ENCODE peak calls at places on chromosomes 6 and 20, in ten cellular contexts. One of them, this sample, is unnamed.

GRCh38 chr6:89895273-89895874 is 1.1 kb downstream of the GJA10 start:
- DNase-seq in CD8-positive, alpha-beta T cell: no peak
- DNase-seq in GM12865: no peak
- DNase-seq in brain microvascular endothelial cell: peak; percentile 76
- DNase-seq in fibroblast of villous mesenchyme: peak; percentile 56
- DNase-seq in neural progenitor cell: peak; percentile 85
- DNase-seq in A673: peak; percentile 38
- DNase-seq in type B pancreatic cell: no peak
- DNase-seq in cardiac muscle cell: peak; percentile 74
- DNase-seq in IMR-90: peak; percentile 69
- DNase-seq in this sample: peak; percentile 42

GRCh38 chr6:24126586-24127192 is 674 bp downstream of the NRSN1 start:
- DNase-seq in fibroblast of villous mesenchyme: peak; percentile 58
- DNase-seq in type B pancreatic cell: peak; percentile 78
- DNase-seq in CD8-positive, alpha-beta T cell: peak; percentile 11
- DNase-seq in neural progenitor cell: peak; percentile 91
- DNase-seq in brain microvascular endothelial cell: peak; percentile 67
- DNase-seq in IMR-90: peak; percentile 22
- DNase-seq in cardiac muscle cell: peak; percentile 66
- DNase-seq in GM12865: peak; percentile 53
- DNase-seq in A673: peak; percentile 85
- DNase-seq in this sample: peak; percentile 70

GRCh38 chr20:51800769-51801219 is 1.5 kb downstream of the SALL4 start:
- DNase-seq in IMR-90: no peak
- DNase-seq in A673: peak; percentile 73
- DNase-seq in cardiac muscle cell: peak; percentile 28
- DNase-seq in CD8-positive, alpha-beta T cell: no peak
- DNase-seq in fibroblast of villous mesenchyme: peak; percentile 20
- DNase-seq in brain microvascular endothelial cell: no peak
- DNase-seq in neural progenitor cell: peak; percentile 56
- DNase-seq in type B pancreatic cell: no peak
- DNase-seq in GM12865: no peak
- DNase-seq in this sample: peak; percentile 28

GRCh38 chr6:153024401-153025017 is 22.0 kb upstream of the MTRF1L start:
- DNase-seq in CD8-positive, alpha-beta T cell: peak; percentile 29
- DNase-seq in fibroblast of villous mesenchyme: peak; percentile 62
- DNase-seq in A673: peak; percentile 72
- DNase-seq in type B pancreatic cell: no peak
- DNase-seq in neural progenitor cell: peak; percentile 74
- DNase-seq in GM12865: peak; percentile 78
- DNase-seq in brain microvascular endothelial cell: peak; percentile 71
- DNase-seq in cardiac muscle cell: peak; percentile 66
- DNase-seq in IMR-90: peak; percentile 56
- DNase-seq in this sample: peak; percentile 19

GRCh38 chr6:75428204-75428603 is 65.4 kb downstream of the FILIP1 start:
- DNase-seq in brain microvascular endothelial cell: no peak
- DNase-seq in neural progenitor cell: no peak
- DNase-seq in A673: no peak
- DNase-seq in GM12865: peak; percentile 37
- DNase-seq in cardiac muscle cell: no peak
- DNase-seq in CD8-positive, alpha-beta T cell: no peak
- DNase-seq in IMR-90: no peak
- DNase-seq in type B pancreatic cell: no peak
- DNase-seq in fibroblast of villous mesenchyme: no peak
- DNase-seq in this sample: no peak

GRCh38 chr6:47151232-47151898 is 109.2 kb upstream of the ADGRF1 start:
- DNase-seq in CD8-positive, alpha-beta T cell: no peak
- DNase-seq in neural progenitor cell: no peak
- DNase-seq in type B pancreatic cell: no peak
- DNase-seq in GM12865: no peak
- DNase-seq in A673: no peak
- DNase-seq in brain microvascular endothelial cell: no peak
- DNase-seq in cardiac muscle cell: no peak
- DNase-seq in fibroblast of villous mesenchyme: peak; percentile 67
- DNase-seq in IMR-90: no peak
- DNase-seq in this sample: no peak

GRCh38 chr6:121520337-121521163 is 85.1 kb downstream of the GJA1 start:
- DNase-seq in CD8-positive, alpha-beta T cell: no peak
- DNase-seq in type B pancreatic cell: no peak
- DNase-seq in GM12865: no peak
- DNase-seq in fibroblast of villous mesenchyme: no peak
- DNase-seq in A673: no peak
- DNase-seq in brain microvascular endothelial cell: peak; percentile 89
- DNase-seq in neural progenitor cell: no peak
- DNase-seq in cardiac muscle cell: peak; percentile 47
- DNase-seq in IMR-90: peak; percentile 89
- DNase-seq in this sample: no peak

GRCh38 chr6:159463440-159463839 is 229.6 kb downstream of the SOD2 start:
- DNase-seq in brain microvascular endothelial cell: peak; percentile 5
- DNase-seq in type B pancreatic cell: no peak
- DNase-seq in cardiac muscle cell: peak; percentile 56
- DNase-seq in A673: peak; percentile 51
- DNase-seq in IMR-90: peak; percentile 10
- DNase-seq in neural progenitor cell: peak; percentile 58
- DNase-seq in CD8-positive, alpha-beta T cell: no peak
- DNase-seq in fibroblast of villous mesenchyme: peak; percentile 7
- DNase-seq in GM12865: peak; percentile 34
- DNase-seq in this sample: no peak

GRCh38 chr6:73696990-73697651 is 1.1 kb downstream of the CD109 start:
- DNase-seq in type B pancreatic cell: no peak
- DNase-seq in CD8-positive, alpha-beta T cell: no peak
- DNase-seq in IMR-90: no peak
- DNase-seq in brain microvascular endothelial cell: no peak
- DNase-seq in A673: no peak
- DNase-seq in fibroblast of villous mesenchyme: no peak
- DNase-seq in cardiac muscle cell: no peak
- DNase-seq in neural progenitor cell: no peak
- DNase-seq in GM12865: no peak
- DNase-seq in this sample: no peak

GRCh38 chr6:28880894-28881780 is 42.6 kb downstream of the TRIM27 start:
- DNase-seq in neural progenitor cell: peak; percentile 78
- DNase-seq in CD8-positive, alpha-beta T cell: peak; percentile 63
- DNase-seq in GM12865: peak; percentile 82
- DNase-seq in cardiac muscle cell: peak; percentile 80
- DNase-seq in type B pancreatic cell: peak; percentile 85
- DNase-seq in IMR-90: peak; percentile 75
- DNase-seq in brain microvascular endothelial cell: peak; percentile 83
- DNase-seq in fibroblast of villous mesenchyme: peak; percentile 79
- DNase-seq in A673: peak; percentile 88
- DNase-seq in this sample: peak; percentile 94

DNA sequence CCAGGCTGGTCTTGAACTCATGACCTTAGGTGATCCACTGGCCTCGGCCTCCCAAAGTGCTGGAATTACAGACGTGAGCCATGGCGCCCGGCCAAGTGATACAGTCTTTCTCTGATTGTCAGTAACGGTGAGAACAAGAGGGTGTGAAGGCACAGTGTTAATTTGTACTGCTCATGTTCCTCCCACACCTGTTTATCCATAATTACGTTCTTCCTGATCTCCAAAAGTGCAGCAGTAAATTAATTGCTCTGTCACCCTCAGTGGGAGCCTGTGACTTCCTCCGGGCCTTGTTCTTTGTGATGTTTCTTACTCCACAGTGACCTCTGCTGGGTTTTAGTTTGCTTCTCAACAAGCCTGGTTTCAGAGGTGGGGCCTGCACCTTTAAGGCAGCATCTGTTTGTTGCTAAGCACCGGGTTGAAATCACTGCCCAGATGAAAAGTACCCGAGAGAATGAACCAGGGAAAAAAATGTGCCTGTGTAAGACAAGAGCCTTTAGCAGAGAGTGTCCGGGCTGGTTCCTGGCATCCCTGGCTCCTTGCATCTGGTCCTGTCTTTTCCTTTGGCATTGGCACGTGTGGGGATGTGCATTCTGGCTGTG is 89.1 kb upstream of the CLDN20 start:
- DNase-seq in A673: peak; percentile 90
- DNase-seq in neural progenitor cell: peak; percentile 85
- DNase-seq in IMR-90: peak; percentile 81
- DNase-seq in fibroblast of villous mesenchyme: peak; percentile 86
- DNase-seq in GM12865: peak; percentile 93
- DNase-seq in brain microvascular endothelial cell: peak; percentile 83
- DNase-seq in CD8-positive, alpha-beta T cell: peak; percentile 42
- DNase-seq in type B pancreatic cell: no peak
- DNase-seq in cardiac muscle cell: peak; percentile 89
- DNase-seq in this sample: peak; percentile 48
- TF ChIP-seq CTCF in A673: peak; percentile 72
- TF ChIP-seq CTCF in neural progenitor cell: peak; percentile 77
- TF ChIP-seq CTCF in IMR-90: peak; percentile 81
- TF ChIP-seq CTCF in fibroblast of villous mesenchyme: peak; percentile 72
- TF ChIP-seq CTCF in GM12865: peak; percentile 57
- TF ChIP-seq CTCF in brain microvascular endothelial cell: peak; percentile 77
- TF ChIP-seq CTCF in CD8-positive, alpha-beta T cell: peak; percentile 28
- TF ChIP-seq CTCF in type B pancreatic cell: peak; percentile 80
- TF ChIP-seq CTCF in cardiac muscle cell: peak; percentile 67
- TF ChIP-seq CTCF in this sample: peak; percentile 74

DNA sequence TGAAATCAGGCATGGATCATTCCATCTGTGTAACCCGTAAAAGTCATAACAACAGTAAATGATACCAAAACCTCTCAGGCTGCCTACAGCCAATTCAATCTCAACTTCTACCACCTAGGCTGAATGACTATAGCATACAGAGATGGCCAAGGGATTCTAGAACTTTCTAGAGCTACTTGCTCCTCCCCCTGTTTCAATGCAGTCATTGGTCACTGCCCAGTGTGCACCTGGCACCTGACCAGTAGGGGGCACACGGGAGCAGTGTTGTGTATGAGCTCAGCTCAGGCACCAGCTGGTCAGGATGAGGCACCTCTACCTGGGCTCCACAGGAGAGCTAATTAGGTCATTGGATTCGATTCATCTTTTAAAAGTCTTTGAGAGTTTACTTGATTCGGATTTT is 86.2 kb downstream of the PLEKHG1 start:
- DNase-seq in IMR-90: peak; percentile 1
- DNase-seq in fibroblast of villous mesenchyme: no peak
- DNase-seq in cardiac muscle cell: peak; percentile 12
- DNase-seq in type B pancreatic cell: no peak
- DNase-seq in brain microvascular endothelial cell: no peak
- DNase-seq in neural progenitor cell: peak; percentile 48
- DNase-seq in GM12865: peak; percentile 65
- DNase-seq in CD8-positive, alpha-beta T cell: peak; percentile 22
- DNase-seq in A673: peak; percentile 48
- DNase-seq in this sample: no peak
- TF ChIP-seq CTCF in IMR-90: peak; percentile 18
- TF ChIP-seq CTCF in fibroblast of villous mesenchyme: peak; percentile 61
- TF ChIP-seq CTCF in cardiac muscle cell: peak; percentile 45
- TF ChIP-seq CTCF in type B pancreatic cell: peak; percentile 73
- TF ChIP-seq CTCF in brain microvascular endothelial cell: peak; percentile 72
- TF ChIP-seq CTCF in neural progenitor cell: peak; percentile 59
- TF ChIP-seq CTCF in GM12865: peak; percentile 75
- TF ChIP-seq CTCF in CD8-positive, alpha-beta T cell: peak; percentile 33
- TF ChIP-seq CTCF in A673: peak; percentile 92
- TF ChIP-seq CTCF in this sample: peak; percentile 69

DNA sequence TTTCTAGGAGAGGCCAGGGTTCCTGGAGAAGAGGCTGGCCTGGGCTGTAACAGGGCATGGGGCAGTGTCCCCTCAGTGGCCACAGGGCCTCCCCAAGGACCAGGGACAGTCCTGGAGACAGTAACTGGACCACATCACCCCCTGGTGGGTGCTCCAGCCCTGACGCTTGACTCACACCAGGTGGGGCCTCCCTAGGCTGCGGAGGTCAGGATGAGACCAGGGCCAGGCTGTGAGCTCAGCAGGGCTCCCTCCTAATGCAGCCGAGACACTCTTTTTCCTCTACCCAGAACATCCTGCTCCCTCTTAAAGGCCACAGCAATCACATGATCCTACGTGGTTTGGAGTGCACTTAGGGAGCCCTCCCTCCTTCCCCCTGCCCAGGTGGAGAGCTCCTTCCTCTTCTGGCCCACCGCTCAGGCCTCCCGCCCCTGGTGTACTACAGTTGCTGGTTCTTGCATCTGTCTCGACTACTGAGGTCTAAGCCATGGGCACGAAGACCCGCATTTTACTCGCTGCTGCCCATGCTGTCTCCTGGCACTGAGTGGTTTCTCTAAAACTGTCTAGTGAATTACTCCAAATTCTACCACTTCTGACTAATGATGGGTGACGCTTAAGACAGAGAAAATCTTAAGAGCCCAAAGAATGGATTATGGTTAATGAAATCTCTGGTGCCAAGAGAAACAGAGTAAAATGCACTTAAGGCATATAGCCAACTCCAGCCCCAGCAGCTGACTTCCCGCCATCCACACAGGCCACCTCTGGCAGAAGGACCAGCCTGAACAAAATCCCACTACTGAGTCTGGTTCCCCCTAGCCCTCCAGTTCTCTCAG is 166.1 kb upstream of the CST7 start:
- DNase-seq in neural progenitor cell: peak; percentile 21
- DNase-seq in brain microvascular endothelial cell: no peak
- DNase-seq in type B pancreatic cell: no peak
- DNase-seq in fibroblast of villous mesenchyme: no peak
- DNase-seq in cardiac muscle cell: no peak
- DNase-seq in A673: no peak
- DNase-seq in CD8-positive, alpha-beta T cell: no peak
- DNase-seq in GM12865: no peak
- DNase-seq in IMR-90: no peak
- DNase-seq in this sample: no peak
- TF ChIP-seq CTCF in neural progenitor cell: peak; percentile 16
- TF ChIP-seq CTCF in brain microvascular endothelial cell: peak; percentile 49
- TF ChIP-seq CTCF in type B pancreatic cell: no peak
- TF ChIP-seq CTCF in fibroblast of villous mesenchyme: no peak
- TF ChIP-seq CTCF in cardiac muscle cell: no peak
- TF ChIP-seq CTCF in A673: peak; percentile 20
- TF ChIP-seq CTCF in CD8-positive, alpha-beta T cell: no peak
- TF ChIP-seq CTCF in GM12865: no peak
- TF ChIP-seq CTCF in IMR-90: peak; percentile 11
- TF ChIP-seq CTCF in this sample: no peak

GRCh38 chr20:23059831-23060230 is 10.4 kb upstream of the THBD start:
- DNase-seq in GM12865: no peak
- DNase-seq in type B pancreatic cell: no peak
- DNase-seq in brain microvascular endothelial cell: no peak
- DNase-seq in fibroblast of villous mesenchyme: peak; percentile 6
- DNase-seq in IMR-90: no peak
- DNase-seq in neural progenitor cell: no peak
- DNase-seq in CD8-positive, alpha-beta T cell: no peak
- DNase-seq in cardiac muscle cell: no peak
- DNase-seq in A673: no peak
- DNase-seq in this sample: no peak

GRCh38 chr20:23060629-23061028 is 11.2 kb upstream of the THBD start:
- DNase-seq in brain microvascular endothelial cell: no peak
- DNase-seq in A673: no peak
- DNase-seq in type B pancreatic cell: no peak
- DNase-seq in fibroblast of villous mesenchyme: peak; percentile 9
- DNase-seq in neural progenitor cell: no peak
- DNase-seq in CD8-positive, alpha-beta T cell: no peak
- DNase-seq in cardiac muscle cell: no peak
- DNase-seq in GM12865: no peak
- DNase-seq in IMR-90: no peak
- DNase-seq in this sample: no peak

GRCh38 chr20:23061262-23061661 is 11.8 kb upstream of the THBD start:
- DNase-seq in CD8-positive, alpha-beta T cell: no peak
- DNase-seq in cardiac muscle cell: no peak
- DNase-seq in neural progenitor cell: no peak
- DNase-seq in A673: no peak
- DNase-seq in GM12865: no peak
- DNase-seq in brain microvascular endothelial cell: no peak
- DNase-seq in fibroblast of villous mesenchyme: no peak
- DNase-seq in IMR-90: no peak
- DNase-seq in type B pancreatic cell: no peak
- DNase-seq in this sample: no peak

GRCh38 chr20:23061713-23062561 is 12.5 kb upstream of the THBD start:
- DNase-seq in cardiac muscle cell: peak; percentile 89
- DNase-seq in neural progenitor cell: peak; percentile 16
- DNase-seq in fibroblast of villous mesenchyme: peak; percentile 93
- DNase-seq in GM12865: no peak
- DNase-seq in IMR-90: peak; percentile 57
- DNase-seq in brain microvascular endothelial cell: peak; percentile 85
- DNase-seq in type B pancreatic cell: no peak
- DNase-seq in A673: peak; percentile 10
- DNase-seq in CD8-positive, alpha-beta T cell: no peak
- DNase-seq in this sample: no peak

GRCh38 chr20:23058240-23058639 is 8.8 kb upstream of the THBD start:
- DNase-seq in CD8-positive, alpha-beta T cell: no peak
- DNase-seq in GM12865: no peak
- DNase-seq in type B pancreatic cell: no peak
- DNase-seq in A673: no peak
- DNase-seq in cardiac muscle cell: no peak
- DNase-seq in fibroblast of villous mesenchyme: no peak
- DNase-seq in brain microvascular endothelial cell: no peak
- DNase-seq in neural progenitor cell: no peak
- DNase-seq in IMR-90: no peak
- DNase-seq in this sample: no peak
- TF ChIP-seq CTCF in CD8-positive, alpha-beta T cell: no peak
- TF ChIP-seq CTCF in GM12865: no peak
- TF ChIP-seq CTCF in type B pancreatic cell: no peak
- TF ChIP-seq CTCF in A673: no peak
- TF ChIP-seq CTCF in cardiac muscle cell: no peak
- TF ChIP-seq CTCF in fibroblast of villous mesenchyme: no peak
- TF ChIP-seq CTCF in brain microvascular endothelial cell: peak; percentile 50
- TF ChIP-seq CTCF in neural progenitor cell: no peak
- TF ChIP-seq CTCF in IMR-90: peak; percentile 1
- TF ChIP-seq CTCF in this sample: no peak